ENCODE peak calls at places on chromosomes 3 and 15, in four cellular contexts. One of them, this sample, is unnamed.

GRCh38 chr3:94616833-94617232 is 554.0 kb downstream of the NSUN3 start:
- DNase-seq in A549: peak
- DNase-seq in HepG2: peak
- DNase-seq in GM12878: no peak
- DNase-seq in this sample: no peak

GRCh38 chr3:100600181-100601042 is 9.0 kb upstream of the ADGRG7 start:
- DNase-seq in A549: peak
- DNase-seq in HepG2: no peak
- DNase-seq in GM12878: peak
- DNase-seq in this sample: no peak

GRCh38 chr3:86973440-86973839 is 17.5 kb downstream of the VGLL3 start:
- DNase-seq in A549: peak
- DNase-seq in HepG2: no peak
- DNase-seq in GM12878: no peak
- DNase-seq in this sample: no peak

GRCh38 chr3:194960446-194961032 is 274.9 kb downstream of the FAM43A start:
- DNase-seq in A549: no peak
- DNase-seq in HepG2: no peak
- DNase-seq in GM12878: no peak
- DNase-seq in this sample: no peak

GRCh38 chr15:95712785-95713184 is 617.7 kb upstream of the NR2F2 start:
- DNase-seq in A549: no peak
- DNase-seq in HepG2: no peak
- DNase-seq in GM12878: no peak
- DNase-seq in this sample: no peak

GRCh38 chr3:193572426-193572908 is 17.8 kb upstream of the ATP13A4 start:
- DNase-seq in A549: peak
- DNase-seq in HepG2: peak
- DNase-seq in GM12878: no peak
- DNase-seq in this sample: peak

GRCh38 chr3:115275897-115276296 is 128.8 kb upstream of the ZBTB20 start:
- DNase-seq in A549: no peak
- DNase-seq in HepG2: no peak
- DNase-seq in GM12878: no peak
- DNase-seq in this sample: no peak

GRCh38 chr15:88839961-88840360 is 36.7 kb downstream of the ACAN start:
- DNase-seq in A549: no peak
- DNase-seq in HepG2: no peak
- DNase-seq in GM12878: no peak
- DNase-seq in this sample: no peak

GRCh38 chr3:9036327-9037112 is 73.2 kb upstream of the RAD18 start:
- DNase-seq in A549: no peak
- DNase-seq in HepG2: no peak
- DNase-seq in GM12878: no peak
- DNase-seq in this sample: no peak

GRCh38 chr3:183185696-183186095 is 23.2 kb upstream of the LAMP3 start:
- DNase-seq in A549: no peak
- DNase-seq in HepG2: no peak
- DNase-seq in GM12878: peak
- DNase-seq in this sample: no peak

GRCh38 chr3:27195059-27195458 is 174.1 kb downstream of the NEK10 start:
- DNase-seq in A549: no peak
- DNase-seq in HepG2: no peak
- DNase-seq in GM12878: no peak
- DNase-seq in this sample: no peak

GRCh38 chr15:60426870-60427528 is 29.2 kb upstream of the ANXA2 start:
- DNase-seq in A549: no peak
- DNase-seq in HepG2: no peak
- DNase-seq in GM12878: no peak
- DNase-seq in this sample: no peak

GRCh38 chr3:176872771-176873209 is 324.5 kb downstream of the TBL1XR1 start:
- DNase-seq in A549: peak
- DNase-seq in HepG2: peak
- DNase-seq in GM12878: peak
- DNase-seq in this sample: peak

GRCh38 chr3:115713247-115713646 is 89.9 kb downstream of the GAP43 start:
- DNase-seq in A549: no peak
- DNase-seq in HepG2: no peak
- DNase-seq in GM12878: no peak
- DNase-seq in this sample: no peak

GRCh38 chr3:158407844-158408517 is 163.0 kb upstream of the MLF1 start:
- DNase-seq in A549: no peak
- DNase-seq in HepG2: no peak
- DNase-seq in GM12878: no peak
- DNase-seq in this sample: no peak

GRCh38 chr3:14174483-14174882 is 3.9 kb downstream of the XPC start:
- DNase-seq in A549: no peak
- DNase-seq in HepG2: no peak
- DNase-seq in GM12878: no peak
- DNase-seq in this sample: no peak

GRCh38 chr3:10248984-10249748 is 907 bp downstream of the TATDN2 start:
- DNase-seq in A549: peak
- DNase-seq in HepG2: no peak
- DNase-seq in GM12878: no peak
- DNase-seq in this sample: peak

GRCh38 chr3:112117826-112118571 is 15.0 kb downstream of the GCSAM start:
- DNase-seq in A549: no peak
- DNase-seq in HepG2: no peak
- DNase-seq in GM12878: no peak
- DNase-seq in this sample: no peak

GRCh38 chr15:64809649-64810498 is 15.6 kb downstream of the PIF1 start:
- DNase-seq in A549: peak
- DNase-seq in HepG2: peak
- DNase-seq in GM12878: no peak
- DNase-seq in this sample: peak

GRCh38 chr3:131812433-131812832 is 222.4 kb downstream of the CPNE4 start:
- DNase-seq in A549: no peak
- DNase-seq in HepG2: no peak
- DNase-seq in GM12878: no peak
- DNase-seq in this sample: no peak

GRCh38 chr3:4680227-4680691 is 187.1 kb downstream of the ITPR1 start:
- DNase-seq in A549: no peak
- DNase-seq in HepG2: no peak
- DNase-seq in GM12878: no peak
- DNase-seq in this sample: no peak

GRCh38 chr15:77589839-77590238 is 42.9 kb downstream of the LINGO1 start:
- DNase-seq in A549: no peak
- DNase-seq in HepG2: peak
- DNase-seq in GM12878: no peak
- DNase-seq in this sample: no peak

GRCh38 chr3:42376397-42376798 is 34.0 kb downstream of the LYZL4 start:
- DNase-seq in A549: no peak
- DNase-seq in HepG2: no peak
- DNase-seq in GM12878: no peak
- DNase-seq in this sample: no peak

GRCh38 chr15:51935466-51936118 is 36.0 kb downstream of the LEO1 start:
- DNase-seq in A549: no peak
- DNase-seq in HepG2: no peak
- DNase-seq in GM12878: peak
- DNase-seq in this sample: no peak

GRCh38 chr3:9915252-9916141 is 1.4 kb upstream of the IL17RC start:
- DNase-seq in A549: no peak
- DNase-seq in HepG2: peak
- DNase-seq in GM12878: no peak
- DNase-seq in this sample: no peak

GRCh38 chr3:173371848-173372487 is 25.6 kb upstream of the NLGN1 start:
- DNase-seq in A549: peak
- DNase-seq in HepG2: no peak
- DNase-seq in GM12878: no peak
- DNase-seq in this sample: no peak

GRCh38 chr3:17307482-17307881 is 422.7 kb downstream of the PLCL2 start:
- DNase-seq in A549: peak
- DNase-seq in HepG2: no peak
- DNase-seq in GM12878: no peak
- DNase-seq in this sample: no peak

GRCh38 chr3:27360113-27361078 is 8.8 kb downstream of the NEK10 start:
- DNase-seq in A549: peak
- DNase-seq in HepG2: peak
- DNase-seq in GM12878: no peak
- DNase-seq in this sample: no peak

GRCh38 chr3:140822381-140823047 is 119.1 kb upstream of the SLC25A36 start:
- DNase-seq in A549: no peak
- DNase-seq in HepG2: peak
- DNase-seq in GM12878: no peak
- DNase-seq in this sample: no peak
- TF ChIP-seq POLR2AphosphoS2 in A549: no peak
- TF ChIP-seq POLR2AphosphoS2 in HepG2: no peak
- TF ChIP-seq POLR2AphosphoS2 in GM12878: no peak
- TF ChIP-seq POLR2AphosphoS2 in this sample: no peak

DNA sequence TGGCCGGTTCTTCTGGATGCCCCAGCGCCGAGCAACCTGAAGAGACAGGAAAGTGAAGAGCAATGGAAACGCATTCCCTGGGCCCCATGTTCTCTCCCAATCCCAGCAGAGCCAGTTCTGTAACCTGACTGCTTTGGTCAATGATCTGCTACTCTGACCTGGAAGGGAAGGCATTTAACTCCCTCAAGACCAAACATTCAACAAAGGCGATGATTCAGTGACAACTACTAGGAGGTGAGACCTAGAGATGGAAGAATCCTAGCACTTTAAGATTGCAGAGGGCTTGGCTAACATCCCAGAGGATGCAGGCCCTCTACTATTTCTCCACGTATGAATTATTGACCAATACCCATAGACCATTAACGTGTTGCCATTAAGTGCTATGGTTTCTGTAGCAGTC is 56.8 kb downstream of the ETV5 start:
- DNase-seq in A549: no peak
- DNase-seq in HepG2: no peak
- DNase-seq in GM12878: no peak
- DNase-seq in this sample: no peak
- TF ChIP-seq POLR2AphosphoS2 in A549: no peak
- TF ChIP-seq POLR2AphosphoS2 in HepG2: no peak
- TF ChIP-seq POLR2AphosphoS2 in GM12878: no peak
- TF ChIP-seq POLR2AphosphoS2 in this sample: no peak

GRCh38 chr3:196406806-196407470 is 25.3 kb downstream of the UBXN7 start:
- DNase-seq in A549: peak
- DNase-seq in HepG2: no peak
- DNase-seq in GM12878: no peak
- DNase-seq in this sample: peak
- TF ChIP-seq POLR2AphosphoS2 in A549: no peak
- TF ChIP-seq POLR2AphosphoS2 in HepG2: no peak
- TF ChIP-seq POLR2AphosphoS2 in GM12878: no peak
- TF ChIP-seq POLR2AphosphoS2 in this sample: no peak

DNA sequence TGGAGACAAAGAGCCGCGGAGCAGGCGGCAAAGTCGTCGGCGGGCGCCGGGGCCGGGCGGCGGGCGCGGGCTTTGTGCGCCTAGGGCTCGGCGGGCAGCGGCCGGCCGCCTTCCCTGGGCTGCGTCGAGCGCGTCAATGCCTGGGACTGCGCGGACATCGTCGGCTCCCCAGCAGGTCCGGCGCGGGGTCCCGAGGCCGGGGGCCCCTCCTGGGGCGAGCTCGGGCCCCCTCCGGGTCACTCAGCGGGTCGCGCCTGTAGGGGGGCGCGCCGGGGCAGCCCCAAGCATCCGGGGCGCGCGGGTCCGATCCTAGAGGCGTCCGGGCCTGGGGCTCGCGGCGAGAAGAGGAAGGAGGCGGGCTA is 761 bp downstream of the TLE3 start:
- DNase-seq in A549: no peak
- DNase-seq in HepG2: no peak
- DNase-seq in GM12878: no peak
- DNase-seq in this sample: no peak
- TF ChIP-seq POLR2AphosphoS2 in A549: no peak
- TF ChIP-seq POLR2AphosphoS2 in HepG2: no peak
- TF ChIP-seq POLR2AphosphoS2 in GM12878: no peak
- TF ChIP-seq POLR2AphosphoS2 in this sample: no peak

DNA sequence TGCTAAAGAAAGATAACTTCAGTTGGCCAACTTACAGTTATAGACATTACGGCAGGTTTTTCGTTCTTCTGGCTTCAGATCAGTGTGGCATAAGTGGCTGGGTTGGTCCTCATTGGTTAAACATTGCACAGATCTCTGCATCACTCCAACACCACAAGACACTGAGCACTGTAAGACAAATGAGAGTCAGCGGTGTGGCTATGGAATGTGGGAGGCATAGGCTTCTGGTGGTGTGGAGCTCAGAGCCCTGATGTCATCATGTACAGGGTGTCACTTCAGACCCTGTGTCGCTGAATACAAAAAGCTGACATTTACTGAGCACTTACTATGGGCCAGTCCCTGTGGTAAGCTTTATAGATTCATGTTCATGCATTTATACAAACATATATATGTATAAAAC is 146.0 kb downstream of the ADAMTS9 start:
- DNase-seq in A549: no peak
- DNase-seq in HepG2: no peak
- DNase-seq in GM12878: no peak
- DNase-seq in this sample: no peak
- TF ChIP-seq POLR2AphosphoS2 in A549: no peak
- TF ChIP-seq POLR2AphosphoS2 in HepG2: no peak
- TF ChIP-seq POLR2AphosphoS2 in GM12878: no peak
- TF ChIP-seq POLR2AphosphoS2 in this sample: no peak

This sample was measured in K562.